ENCODE peak calls at places on chromosome 5, in six cellular contexts. Y, Q, S, W, U and H are unnamed samples.

GRCh38 chr5:75614165-75614564 is 2.9 kb downstream of the ANKDD1B start:
- DNase-seq in Y (no peak), Q (no peak), S (no peak), W (no peak), U (no peak), H (no peak)

GRCh38 chr5:37888476-37888875 is 48.6 kb upstream of the GDNF start:
- DNase-seq in Y (peak), Q (no peak), S (no peak), W (no peak), U (no peak), H (no peak)

GRCh38 chr5:97980291-97980690 is 793.2 kb upstream of the RGMB start:
- DNase-seq in Y (no peak), Q (no peak), S (no peak), W (no peak), U (no peak), H (no peak)

GRCh38 chr5:108638021-108638420 is 109.7 kb upstream of the FER start:
- DNase-seq in Y (no peak), Q (no peak), S (no peak), W (no peak), U (no peak), H (no peak)

GRCh38 chr5:157248771-157249475 is 17.0 kb upstream of the CYFIP2 start:
- DNase-seq in Y (no peak), Q (no peak), S (no peak), W (no peak), U (no peak), H (no peak)

GRCh38 chr5:178145965-178146820 is 7.5 kb downstream of the NHP2 start:
- DNase-seq in Y (peak), Q (peak), S (peak), W (peak), U (peak), H (peak)

GRCh38 chr5:113264061-113264460 is 170.7 kb downstream of the TSSK1B start:
- DNase-seq in Y (no peak), Q (no peak), S (no peak), W (no peak), U (no peak), H (no peak)

GRCh38 chr5:96961053-96961452 is 25.2 kb downstream of the LNPEP start:
- DNase-seq in Y (no peak), Q (no peak), S (no peak), W (no peak), U (no peak), H (no peak)

GRCh38 chr5:154276932-154277331 is 86.4 kb downstream of the GALNT10 start:
- DNase-seq in Y (peak), Q (no peak), S (peak), W (peak), U (no peak), H (no peak)

GRCh38 chr5:57054671-57055070 is 102.7 kb upstream of the MIER3 start:
- DNase-seq in Y (no peak), Q (no peak), S (no peak), W (no peak), U (no peak), H (no peak)

GRCh38 chr5:16791036-16791705 is 144.9 kb downstream of the MYO10 start:
- DNase-seq in Y (peak), Q (no peak), S (peak), W (no peak), U (no peak), H (no peak)

GRCh38 chr5:114407783-114408182 is 45.9 kb downstream of the KCNN2 start:
- DNase-seq in Y (no peak), Q (no peak), S (no peak), W (no peak), U (no peak), H (no peak)

GRCh38 chr5:132238169-132238744 is 10.6 kb upstream of the P4HA2 start:
- DNase-seq in Y (peak), Q (peak), S (peak), W (peak), U (no peak), H (peak)

GRCh38 chr5:38557309-38557710 is 864 bp upstream of the LIFR start:
- DNase-seq in Y (no peak), Q (peak), S (no peak), W (no peak), U (no peak), H (no peak)

GRCh38 chr5:94021246-94021645 is 279.8 kb upstream of the POU5F2 start:
- DNase-seq in Y (peak), Q (no peak), S (no peak), W (no peak), U (no peak), H (no peak)

DNA sequence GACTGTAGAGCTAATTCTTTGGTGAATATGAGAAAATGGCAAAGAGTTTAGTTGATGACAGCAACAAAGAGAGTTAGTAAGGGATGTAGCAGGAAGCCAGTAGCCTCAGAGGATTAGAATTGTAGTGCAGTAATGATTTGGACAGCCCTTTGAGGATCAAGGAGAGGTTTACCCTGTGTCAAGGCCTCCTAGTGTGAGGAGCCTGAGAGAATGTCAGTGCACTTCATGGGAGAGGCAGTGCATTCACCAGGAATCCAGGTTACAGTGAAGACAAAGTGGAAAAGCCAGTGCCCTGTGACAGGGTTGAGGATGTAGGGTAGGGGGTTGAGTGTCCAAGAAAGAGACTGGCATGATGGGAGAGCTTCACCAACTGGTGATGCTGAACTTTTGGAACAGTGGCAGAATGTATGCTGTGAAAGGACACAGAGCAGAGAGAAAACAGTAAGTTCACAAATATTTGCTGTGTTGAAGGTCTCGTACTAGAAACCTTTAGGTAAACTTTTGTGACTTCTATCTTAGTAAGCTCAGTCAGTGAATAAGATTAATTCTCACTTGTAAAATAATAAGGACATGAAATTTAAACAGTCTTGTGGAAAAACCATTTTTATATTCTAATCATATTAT is 27.3 kb downstream of the NLN start:
- DNase-seq in Y (no peak), Q (no peak), S (no peak), W (no peak), U (no peak), H (no peak)
- TF ChIP-seq CTCF in Y (no peak), Q (no peak), S (no peak), W (no peak), U (no peak), H (no peak)

GRCh38 chr5:176679365-176680225 is 32.3 kb downstream of the TSPAN17 start:
- DNase-seq in Y (no peak), Q (no peak), S (no peak), W (no peak), U (peak), H (no peak)

GRCh38 chr5:176676361-176676824 is 29.1 kb downstream of the TSPAN17 start:
- DNase-seq in Y (peak), Q (no peak), S (no peak), W (peak), U (peak), H (no peak)

GRCh38 chr5:176678584-176678983 is 31.3 kb downstream of the TSPAN17 start:
- DNase-seq in Y (no peak), Q (no peak), S (no peak), W (no peak), U (no peak), H (no peak)

GRCh38 chr5:176675676-176676360 is 28.5 kb downstream of the TSPAN17 start:
- DNase-seq in Y (peak), Q (no peak), S (no peak), W (peak), U (peak), H (no peak)

GRCh38 chr5:176677209-176677931 is 30.1 kb downstream of the TSPAN17 start:
- DNase-seq in Y (peak), Q (no peak), S (no peak), W (peak), U (peak), H (no peak)
- TF ChIP-seq CTCF in Y (no peak), Q (no peak), S (no peak), W (no peak), U (no peak), H (no peak)

GRCh38 chr5:141637266-141637692 is 482 bp downstream of the RELL2 start:
- DNase-seq in Y (no peak), Q (no peak), S (no peak), W (peak), U (peak), H (peak)

GRCh38 chr5:141636413-141637265 is at the start of the genes HDAC3 and RELL2:
- DNase-seq in Y (peak), Q (peak), S (peak), W (peak), U (peak), H (peak)

GRCh38 chr5:141638771-141639170 is 2.0 kb downstream of the RELL2 start:
- DNase-seq in Y (no peak), Q (no peak), S (no peak), W (no peak), U (no peak), H (no peak)

GRCh38 chr5:141639357-141640050 is 2.7 kb downstream of the RELL2 start:
- DNase-seq in Y (no peak), Q (no peak), S (no peak), W (no peak), U (no peak), H (no peak)

GRCh38 chr5:141637693-141638419 is 1.1 kb downstream of the RELL2 start:
- DNase-seq in Y (peak), Q (peak), S (peak), W (peak), U (peak), H (no peak)
- TF ChIP-seq CTCF in Y (peak), Q (no peak), S (peak), W (peak), U (no peak), H (peak)

DNA sequence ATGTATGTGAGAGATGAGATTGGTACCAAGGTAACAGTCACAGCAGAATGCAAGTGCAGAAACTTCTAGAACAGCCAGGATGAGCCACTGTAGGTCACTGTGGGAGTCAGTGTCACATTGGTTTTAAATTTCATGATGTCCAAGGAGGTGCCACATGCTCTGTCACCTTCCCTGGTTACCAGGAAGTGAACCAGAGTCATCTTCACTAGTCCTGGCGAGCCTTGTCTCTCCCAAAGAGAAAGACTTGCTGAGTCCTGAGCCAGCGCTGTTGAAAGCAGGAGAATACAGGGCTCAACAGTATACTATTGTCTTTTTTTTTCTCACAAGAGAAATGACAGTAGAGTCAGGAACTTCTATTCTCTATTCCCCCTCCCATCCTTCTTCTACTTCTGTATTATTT is 615.5 kb downstream of the RAB3C start:
- DNase-seq in Y (no peak), Q (no peak), S (no peak), W (no peak), U (no peak), H (no peak)
- TF ChIP-seq CTCF in Y (no peak), Q (no peak), S (no peak), W (no peak), U (no peak), H (no peak)

GRCh38 chr5:21654-22233 is 70.2 kb upstream of the PLEKHG4B start:
- DNase-seq in Y (peak), Q (no peak), S (no peak), W (no peak), U (no peak), H (no peak)
- TF ChIP-seq CTCF in Y (peak), Q (no peak), S (no peak), W (peak), U (peak), H (no peak)

DNA sequence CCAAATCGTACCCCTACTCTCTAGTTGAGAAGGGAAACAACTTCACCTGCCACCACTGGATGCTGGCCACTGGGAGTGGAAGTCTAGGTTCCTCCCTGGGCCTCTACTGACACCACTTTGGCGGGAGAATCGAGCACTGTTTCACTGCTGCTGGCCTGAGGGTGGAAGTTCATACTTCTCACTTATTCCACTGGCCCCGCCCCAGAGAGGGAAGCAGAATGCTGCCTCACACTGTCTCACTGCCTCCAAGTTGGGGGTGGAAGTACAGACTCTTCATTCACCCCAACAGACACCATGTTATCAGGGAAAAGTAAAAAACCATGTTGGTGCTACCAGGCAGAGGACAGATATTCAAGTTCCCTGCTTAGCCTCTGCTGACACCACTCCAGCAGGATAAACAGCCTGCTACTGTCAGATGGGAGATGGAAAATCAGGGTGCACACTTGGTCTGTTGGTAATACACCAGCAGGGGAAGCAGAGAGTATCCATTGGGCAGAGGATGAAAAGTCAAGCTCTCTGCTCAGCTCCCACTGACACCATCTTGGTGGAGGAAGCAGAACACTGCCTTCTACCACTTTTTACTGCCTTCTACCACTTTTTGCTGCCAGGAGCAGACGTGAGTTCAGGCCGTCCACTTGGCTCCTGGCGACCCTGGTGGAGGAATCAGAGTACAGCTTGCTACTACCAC is 159.4 kb downstream of the SIL1 start:
- DNase-seq in Y (no peak), Q (no peak), S (no peak), W (no peak), U (no peak), H (no peak)
- TF ChIP-seq CTCF in Y (no peak), Q (no peak), S (no peak), W (peak), U (no peak), H (no peak)

GRCh38 chr5:148523139-148523538 is 131.2 kb downstream of the HTR4 start:
- DNase-seq in Y (no peak), Q (no peak), S (no peak), W (no peak), U (no peak), H (no peak)
- TF ChIP-seq CTCF in Y (no peak), Q (no peak), S (no peak), W (no peak), U (no peak), H (no peak)